ENCODE peak calls at places on chromosome 11, in ten cellular contexts. One of them, this sample, is unnamed.

GRCh38 chr11:96337541-96338530 is 5.2 kb downstream of the MAML2 start:
- DNase-seq in non-pigmented ciliary epithelial cell: no peak
- DNase-seq in Right ventricle myocardium superior: no peak
- DNase-seq in GM04504: no peak
- DNase-seq in mesothelial cell of epicardium: no peak
- DNase-seq in kidney: no peak
- DNase-seq in activated naive CD8-positive, alpha-beta T cell treated with anti-CD3 and anti-CD28 coated beads, Interleukin-2, amount 50 U/mL, for 24 hours: peak
- DNase-seq in NCI-H460: no peak
- DNase-seq in cardiac septum: no peak
- DNase-seq in uterus: no peak
- DNase-seq in this sample: no peak

GRCh38 chr11:117823294-117823940 is 1.1 kb downstream of the FXYD2 start:
- DNase-seq in uterus: peak
- DNase-seq in GM04504: no peak
- DNase-seq in cardiac septum: peak
- DNase-seq in non-pigmented ciliary epithelial cell: no peak
- DNase-seq in Right ventricle myocardium superior: no peak
- DNase-seq in activated naive CD8-positive, alpha-beta T cell treated with anti-CD3 and anti-CD28 coated beads, Interleukin-2, amount 50 U/mL, for 24 hours: peak
- DNase-seq in mesothelial cell of epicardium: no peak
- DNase-seq in NCI-H460: no peak
- DNase-seq in kidney: peak
- DNase-seq in this sample: peak

GRCh38 chr11:114080219-114080618 is 20.7 kb downstream of the ZBTB16 start:
- DNase-seq in NCI-H460: no peak
- DNase-seq in activated naive CD8-positive, alpha-beta T cell treated with anti-CD3 and anti-CD28 coated beads, Interleukin-2, amount 50 U/mL, for 24 hours: no peak
- DNase-seq in Right ventricle myocardium superior: peak
- DNase-seq in GM04504: no peak
- DNase-seq in uterus: no peak
- DNase-seq in mesothelial cell of epicardium: no peak
- DNase-seq in kidney: no peak
- DNase-seq in cardiac septum: peak
- DNase-seq in non-pigmented ciliary epithelial cell: no peak
- DNase-seq in this sample: no peak

GRCh38 chr11:93491941-93492340 is 51.2 kb downstream of the SMCO4 start:
- DNase-seq in mesothelial cell of epicardium: no peak
- DNase-seq in activated naive CD8-positive, alpha-beta T cell treated with anti-CD3 and anti-CD28 coated beads, Interleukin-2, amount 50 U/mL, for 24 hours: no peak
- DNase-seq in Right ventricle myocardium superior: no peak
- DNase-seq in GM04504: no peak
- DNase-seq in non-pigmented ciliary epithelial cell: no peak
- DNase-seq in uterus: no peak
- DNase-seq in cardiac septum: no peak
- DNase-seq in NCI-H460: no peak
- DNase-seq in kidney: no peak
- DNase-seq in this sample: no peak

GRCh38 chr11:75345455-75346224 is 5.8 kb downstream of the ARRB1 start:
- DNase-seq in NCI-H460: no peak
- DNase-seq in Right ventricle myocardium superior: no peak
- DNase-seq in cardiac septum: no peak
- DNase-seq in GM04504: no peak
- DNase-seq in activated naive CD8-positive, alpha-beta T cell treated with anti-CD3 and anti-CD28 coated beads, Interleukin-2, amount 50 U/mL, for 24 hours: no peak
- DNase-seq in uterus: no peak
- DNase-seq in mesothelial cell of epicardium: no peak
- DNase-seq in kidney: peak
- DNase-seq in non-pigmented ciliary epithelial cell: no peak
- DNase-seq in this sample: no peak

GRCh38 chr11:26820739-26821138 is 98.9 kb upstream of the SLC5A12 start:
- DNase-seq in mesothelial cell of epicardium: no peak
- DNase-seq in activated naive CD8-positive, alpha-beta T cell treated with anti-CD3 and anti-CD28 coated beads, Interleukin-2, amount 50 U/mL, for 24 hours: no peak
- DNase-seq in Right ventricle myocardium superior: no peak
- DNase-seq in uterus: no peak
- DNase-seq in non-pigmented ciliary epithelial cell: peak
- DNase-seq in kidney: no peak
- DNase-seq in NCI-H460: no peak
- DNase-seq in GM04504: peak
- DNase-seq in cardiac septum: no peak
- DNase-seq in this sample: no peak

GRCh38 chr11:43278302-43278956 is 33.4 kb upstream of the API5 start:
- DNase-seq in non-pigmented ciliary epithelial cell: no peak
- DNase-seq in cardiac septum: no peak
- DNase-seq in uterus: no peak
- DNase-seq in NCI-H460: peak
- DNase-seq in mesothelial cell of epicardium: no peak
- DNase-seq in GM04504: no peak
- DNase-seq in Right ventricle myocardium superior: no peak
- DNase-seq in kidney: no peak
- DNase-seq in activated naive CD8-positive, alpha-beta T cell treated with anti-CD3 and anti-CD28 coated beads, Interleukin-2, amount 50 U/mL, for 24 hours: no peak
- DNase-seq in this sample: peak

GRCh38 chr11:41018224-41018623 is 441.2 kb downstream of the LRRC4C start:
- DNase-seq in cardiac septum: no peak
- DNase-seq in mesothelial cell of epicardium: no peak
- DNase-seq in non-pigmented ciliary epithelial cell: no peak
- DNase-seq in uterus: no peak
- DNase-seq in NCI-H460: no peak
- DNase-seq in GM04504: no peak
- DNase-seq in Right ventricle myocardium superior: no peak
- DNase-seq in kidney: no peak
- DNase-seq in activated naive CD8-positive, alpha-beta T cell treated with anti-CD3 and anti-CD28 coated beads, Interleukin-2, amount 50 U/mL, for 24 hours: no peak
- DNase-seq in this sample: no peak

GRCh38 chr11:11243258-11243789 is 109.7 kb downstream of the CSNK2A3 start:
- DNase-seq in uterus: peak
- DNase-seq in activated naive CD8-positive, alpha-beta T cell treated with anti-CD3 and anti-CD28 coated beads, Interleukin-2, amount 50 U/mL, for 24 hours: no peak
- DNase-seq in Right ventricle myocardium superior: peak
- DNase-seq in kidney: no peak
- DNase-seq in mesothelial cell of epicardium: no peak
- DNase-seq in cardiac septum: no peak
- DNase-seq in GM04504: no peak
- DNase-seq in NCI-H460: no peak
- DNase-seq in non-pigmented ciliary epithelial cell: no peak
- DNase-seq in this sample: no peak

GRCh38 chr11:95686265-95686664 is 103.3 kb downstream of the FAM76B start:
- DNase-seq in uterus: no peak
- DNase-seq in non-pigmented ciliary epithelial cell: no peak
- DNase-seq in NCI-H460: no peak
- DNase-seq in kidney: no peak
- DNase-seq in Right ventricle myocardium superior: no peak
- DNase-seq in activated naive CD8-positive, alpha-beta T cell treated with anti-CD3 and anti-CD28 coated beads, Interleukin-2, amount 50 U/mL, for 24 hours: no peak
- DNase-seq in GM04504: no peak
- DNase-seq in cardiac septum: no peak
- DNase-seq in mesothelial cell of epicardium: no peak
- DNase-seq in this sample: no peak

GRCh38 chr11:75492181-75492820 is 33.4 kb downstream of the GDPD5 start:
- DNase-seq in GM04504: no peak
- DNase-seq in cardiac septum: no peak
- DNase-seq in activated naive CD8-positive, alpha-beta T cell treated with anti-CD3 and anti-CD28 coated beads, Interleukin-2, amount 50 U/mL, for 24 hours: peak
- DNase-seq in mesothelial cell of epicardium: no peak
- DNase-seq in kidney: no peak
- DNase-seq in non-pigmented ciliary epithelial cell: no peak
- DNase-seq in NCI-H460: no peak
- DNase-seq in Right ventricle myocardium superior: no peak
- DNase-seq in uterus: no peak
- DNase-seq in this sample: no peak

GRCh38 chr11:69007978-69008381 is 5.1 kb downstream of the MRGPRF start:
- DNase-seq in kidney: peak
- DNase-seq in cardiac septum: peak
- DNase-seq in GM04504: no peak
- DNase-seq in NCI-H460: no peak
- DNase-seq in Right ventricle myocardium superior: peak
- DNase-seq in uterus: peak
- DNase-seq in mesothelial cell of epicardium: no peak
- DNase-seq in non-pigmented ciliary epithelial cell: no peak
- DNase-seq in activated naive CD8-positive, alpha-beta T cell treated with anti-CD3 and anti-CD28 coated beads, Interleukin-2, amount 50 U/mL, for 24 hours: no peak
- DNase-seq in this sample: no peak

GRCh38 chr11:14513800-14514199 is 6.4 kb downstream of the PSMA1 start:
- DNase-seq in NCI-H460: no peak
- DNase-seq in non-pigmented ciliary epithelial cell: no peak
- DNase-seq in cardiac septum: no peak
- DNase-seq in activated naive CD8-positive, alpha-beta T cell treated with anti-CD3 and anti-CD28 coated beads, Interleukin-2, amount 50 U/mL, for 24 hours: no peak
- DNase-seq in kidney: no peak
- DNase-seq in mesothelial cell of epicardium: no peak
- DNase-seq in uterus: no peak
- DNase-seq in GM04504: no peak
- DNase-seq in Right ventricle myocardium superior: no peak
- DNase-seq in this sample: no peak

GRCh38 chr11:57700425-57700824 is 11.6 kb downstream of the MED19 start:
- DNase-seq in uterus: no peak
- DNase-seq in mesothelial cell of epicardium: no peak
- DNase-seq in NCI-H460: no peak
- DNase-seq in GM04504: no peak
- DNase-seq in cardiac septum: no peak
- DNase-seq in activated naive CD8-positive, alpha-beta T cell treated with anti-CD3 and anti-CD28 coated beads, Interleukin-2, amount 50 U/mL, for 24 hours: no peak
- DNase-seq in kidney: no peak
- DNase-seq in non-pigmented ciliary epithelial cell: no peak
- DNase-seq in Right ventricle myocardium superior: no peak
- DNase-seq in this sample: no peak

GRCh38 chr11:27248430-27249207 is 114.4 kb downstream of the CCDC34 start:
- DNase-seq in kidney: no peak
- DNase-seq in Right ventricle myocardium superior: peak
- DNase-seq in GM04504: no peak
- DNase-seq in NCI-H460: no peak
- DNase-seq in mesothelial cell of epicardium: no peak
- DNase-seq in uterus: no peak
- DNase-seq in cardiac septum: no peak
- DNase-seq in activated naive CD8-positive, alpha-beta T cell treated with anti-CD3 and anti-CD28 coated beads, Interleukin-2, amount 50 U/mL, for 24 hours: no peak
- DNase-seq in non-pigmented ciliary epithelial cell: no peak
- DNase-seq in this sample: no peak

GRCh38 chr11:42179211-42179610 is 719.8 kb upstream of the LRRC4C start:
- DNase-seq in kidney: no peak
- DNase-seq in cardiac septum: no peak
- DNase-seq in mesothelial cell of epicardium: no peak
- DNase-seq in NCI-H460: no peak
- DNase-seq in Right ventricle myocardium superior: no peak
- DNase-seq in GM04504: no peak
- DNase-seq in uterus: no peak
- DNase-seq in activated naive CD8-positive, alpha-beta T cell treated with anti-CD3 and anti-CD28 coated beads, Interleukin-2, amount 50 U/mL, for 24 hours: no peak
- DNase-seq in non-pigmented ciliary epithelial cell: no peak
- DNase-seq in this sample: no peak

GRCh38 chr11:117202386-117203068 is 3.4 kb downstream of the TAGLN start:
- DNase-seq in NCI-H460: no peak
- DNase-seq in non-pigmented ciliary epithelial cell: no peak
- DNase-seq in GM04504: no peak
- DNase-seq in Right ventricle myocardium superior: no peak
- DNase-seq in uterus: no peak
- DNase-seq in activated naive CD8-positive, alpha-beta T cell treated with anti-CD3 and anti-CD28 coated beads, Interleukin-2, amount 50 U/mL, for 24 hours: no peak
- DNase-seq in cardiac septum: no peak
- DNase-seq in mesothelial cell of epicardium: no peak
- DNase-seq in kidney: no peak
- DNase-seq in this sample: no peak

GRCh38 chr11:115701284-115701875 is 197.2 kb upstream of the CADM1 start:
- DNase-seq in mesothelial cell of epicardium: no peak
- DNase-seq in non-pigmented ciliary epithelial cell: no peak
- DNase-seq in GM04504: no peak
- DNase-seq in kidney: no peak
- DNase-seq in NCI-H460: no peak
- DNase-seq in cardiac septum: peak
- DNase-seq in activated naive CD8-positive, alpha-beta T cell treated with anti-CD3 and anti-CD28 coated beads, Interleukin-2, amount 50 U/mL, for 24 hours: no peak
- DNase-seq in uterus: no peak
- DNase-seq in Right ventricle myocardium superior: no peak
- DNase-seq in this sample: no peak

GRCh38 chr11:92717240-92717639 is 252.2 kb upstream of the MTNR1B start:
- DNase-seq in cardiac septum: no peak
- DNase-seq in non-pigmented ciliary epithelial cell: no peak
- DNase-seq in uterus: no peak
- DNase-seq in kidney: no peak
- DNase-seq in activated naive CD8-positive, alpha-beta T cell treated with anti-CD3 and anti-CD28 coated beads, Interleukin-2, amount 50 U/mL, for 24 hours: no peak
- DNase-seq in GM04504: no peak
- DNase-seq in NCI-H460: no peak
- DNase-seq in Right ventricle myocardium superior: no peak
- DNase-seq in mesothelial cell of epicardium: no peak
- DNase-seq in this sample: no peak

GRCh38 chr11:2178906-2179494 is 7.4 kb upstream of the TH start:
- DNase-seq in cardiac septum: no peak
- DNase-seq in kidney: no peak
- DNase-seq in activated naive CD8-positive, alpha-beta T cell treated with anti-CD3 and anti-CD28 coated beads, Interleukin-2, amount 50 U/mL, for 24 hours: no peak
- DNase-seq in GM04504: no peak
- DNase-seq in uterus: no peak
- DNase-seq in NCI-H460: no peak
- DNase-seq in mesothelial cell of epicardium: no peak
- DNase-seq in non-pigmented ciliary epithelial cell: no peak
- DNase-seq in Right ventricle myocardium superior: no peak
- DNase-seq in this sample: no peak

GRCh38 chr11:96748639-96749370 is 359.0 kb downstream of the JRKL start:
- DNase-seq in Right ventricle myocardium superior: no peak
- DNase-seq in cardiac septum: no peak
- DNase-seq in activated naive CD8-positive, alpha-beta T cell treated with anti-CD3 and anti-CD28 coated beads, Interleukin-2, amount 50 U/mL, for 24 hours: no peak
- DNase-seq in non-pigmented ciliary epithelial cell: no peak
- DNase-seq in uterus: no peak
- DNase-seq in GM04504: peak
- DNase-seq in mesothelial cell of epicardium: no peak
- DNase-seq in NCI-H460: no peak
- DNase-seq in kidney: no peak
- DNase-seq in this sample: no peak

GRCh38 chr11:116589402-116589801 is 183.4 kb downstream of the BUD13 start:
- DNase-seq in Right ventricle myocardium superior: no peak
- DNase-seq in uterus: no peak
- DNase-seq in kidney: no peak
- DNase-seq in mesothelial cell of epicardium: no peak
- DNase-seq in non-pigmented ciliary epithelial cell: no peak
- DNase-seq in NCI-H460: no peak
- DNase-seq in GM04504: no peak
- DNase-seq in activated naive CD8-positive, alpha-beta T cell treated with anti-CD3 and anti-CD28 coated beads, Interleukin-2, amount 50 U/mL, for 24 hours: no peak
- DNase-seq in cardiac septum: no peak
- DNase-seq in this sample: no peak

GRCh38 chr11:78420255-78420764 is 2.7 kb upstream of the GAB2 start:
- DNase-seq in mesothelial cell of epicardium: peak
- DNase-seq in activated naive CD8-positive, alpha-beta T cell treated with anti-CD3 and anti-CD28 coated beads, Interleukin-2, amount 50 U/mL, for 24 hours: peak
- DNase-seq in kidney: peak
- DNase-seq in non-pigmented ciliary epithelial cell: peak
- DNase-seq in Right ventricle myocardium superior: peak
- DNase-seq in cardiac septum: peak
- DNase-seq in GM04504: peak
- DNase-seq in uterus: peak
- DNase-seq in NCI-H460: no peak
- DNase-seq in this sample: peak

GRCh38 chr11:63099555-63099954 is 44.5 kb downstream of the SLC22A24 start:
- DNase-seq in non-pigmented ciliary epithelial cell: no peak
- DNase-seq in cardiac septum: no peak
- DNase-seq in uterus: no peak
- DNase-seq in GM04504: no peak
- DNase-seq in activated naive CD8-positive, alpha-beta T cell treated with anti-CD3 and anti-CD28 coated beads, Interleukin-2, amount 50 U/mL, for 24 hours: no peak
- DNase-seq in kidney: no peak
- DNase-seq in mesothelial cell of epicardium: no peak
- DNase-seq in NCI-H460: no peak
- DNase-seq in Right ventricle myocardium superior: no peak
- DNase-seq in this sample: no peak

GRCh38 chr11:57150454-57150917 is 31.3 kb upstream of the LRRC55 start:
- DNase-seq in kidney: no peak
- DNase-seq in cardiac septum: no peak
- DNase-seq in activated naive CD8-positive, alpha-beta T cell treated with anti-CD3 and anti-CD28 coated beads, Interleukin-2, amount 50 U/mL, for 24 hours: no peak
- DNase-seq in GM04504: no peak
- DNase-seq in NCI-H460: no peak
- DNase-seq in Right ventricle myocardium superior: no peak
- DNase-seq in mesothelial cell of epicardium: no peak
- DNase-seq in uterus: no peak
- DNase-seq in non-pigmented ciliary epithelial cell: peak
- DNase-seq in this sample: no peak

GRCh38 chr11:10409207-10409661 is 45.8 kb upstream of the AMPD3 start:
- DNase-seq in NCI-H460: no peak
- DNase-seq in non-pigmented ciliary epithelial cell: no peak
- DNase-seq in kidney: no peak
- DNase-seq in uterus: no peak
- DNase-seq in cardiac septum: no peak
- DNase-seq in mesothelial cell of epicardium: no peak
- DNase-seq in Right ventricle myocardium superior: no peak
- DNase-seq in activated naive CD8-positive, alpha-beta T cell treated with anti-CD3 and anti-CD28 coated beads, Interleukin-2, amount 50 U/mL, for 24 hours: no peak
- DNase-seq in GM04504: no peak
- DNase-seq in this sample: no peak

GRCh38 chr11:48107188-48107704 is 109.4 kb upstream of the OR4B1 start:
- DNase-seq in uterus: no peak
- DNase-seq in non-pigmented ciliary epithelial cell: no peak
- DNase-seq in kidney: no peak
- DNase-seq in cardiac septum: no peak
- DNase-seq in activated naive CD8-positive, alpha-beta T cell treated with anti-CD3 and anti-CD28 coated beads, Interleukin-2, amount 50 U/mL, for 24 hours: peak
- DNase-seq in GM04504: no peak
- DNase-seq in NCI-H460: no peak
- DNase-seq in mesothelial cell of epicardium: no peak
- DNase-seq in Right ventricle myocardium superior: no peak
- DNase-seq in this sample: no peak

GRCh38 chr11:10476927-10477689 is 22.0 kb downstream of the AMPD3 start:
- DNase-seq in mesothelial cell of epicardium: no peak
- DNase-seq in non-pigmented ciliary epithelial cell: no peak
- DNase-seq in uterus: no peak
- DNase-seq in GM04504: no peak
- DNase-seq in kidney: no peak
- DNase-seq in cardiac septum: peak
- DNase-seq in Right ventricle myocardium superior: no peak
- DNase-seq in activated naive CD8-positive, alpha-beta T cell treated with anti-CD3 and anti-CD28 coated beads, Interleukin-2, amount 50 U/mL, for 24 hours: no peak
- DNase-seq in NCI-H460: no peak
- DNase-seq in this sample: no peak